ENCODE peak calls at places on chromosomes 5 and 9, in ten cellular contexts. W is G401, T is WTC11, H is ELF-1, E is HTR-8/SVneo, U is hepatic stellate cell, X is H7, D is kidney epithelial cell, B is epithelial cell of esophagus, F is skeletal muscle cell. O is an unnamed sample.

GRCh38 chr5:168328804-168329203 is 37.4 kb downstream of the WWC1 start:
- DNase-seq in U (no peak), T (peak; percentile 70), W (no peak), B (no peak), E (no peak), X (peak; percentile 72), D (no peak), H (peak; percentile 81), F (no peak), O (peak; percentile 69)

GRCh38 chr5:154631141-154631540 is 124.0 kb upstream of the LARP1 start:
- DNase-seq in E (no peak), B (no peak), U (no peak), W (no peak), D (no peak), T (no peak), X (no peak), H (no peak), F (no peak), O (no peak)

GRCh38 chr5:178515019-178515418 is 75.2 kb downstream of the COL23A1 start:
- DNase-seq in W (no peak), T (no peak), X (no peak), F (no peak), U (no peak), B (no peak), D (no peak), H (no peak), E (no peak), O (no peak)

GRCh38 chr5:35339616-35340100 is 109.4 kb upstream of the PRLR start:
- DNase-seq in W (no peak), X (no peak), D (no peak), F (no peak), E (no peak), U (no peak), B (no peak), H (no peak), T (no peak), O (no peak)

GRCh38 chr5:38556599-38557308 is at the start of gene LIFR:
- DNase-seq in E (peak; percentile 83), U (peak; percentile 72), X (peak; percentile 94), D (no peak), B (peak; percentile 75), H (peak; percentile 84), W (peak; percentile 77), T (peak; percentile 82), F (peak; percentile 41), O (peak; percentile 91)

GRCh38 chr5:155460501-155460931 is 447.0 kb downstream of the KIF4B start:
- DNase-seq in X (no peak), T (no peak), U (no peak), W (no peak), F (no peak), D (no peak), H (no peak), B (peak; percentile 4), E (no peak), O (no peak)

GRCh38 chr5:137075163-137075970 is 423.8 kb downstream of the SPOCK1 start:
- DNase-seq in F (no peak), W (peak; percentile 67), B (peak; percentile 89), E (peak; percentile 73), H (peak; percentile 87), U (peak; percentile 25), D (no peak), X (peak; percentile 91), T (peak; percentile 94), O (peak; percentile 89)

GRCh38 chr5:54324651-54325271 is 14.4 kb upstream of the ARL15 start:
- DNase-seq in D (no peak), W (no peak), T (no peak), H (no peak), E (no peak), U (no peak), B (no peak), F (no peak), X (no peak), O (no peak)

GRCh38 chr9:129895376-129896268 is 60.4 kb downstream of the USP20 start:
- DNase-seq in B (no peak), F (no peak), D (no peak), U (no peak), E (no peak), W (no peak), T (no peak), X (no peak), H (no peak), O (no peak)

GRCh38 chr5:171757853-171758535 is 27.6 kb upstream of the SMIM23 start:
- DNase-seq in X (no peak), B (peak; percentile 94), T (no peak), H (no peak), E (peak; percentile 60), D (peak; percentile 59), F (peak; percentile 83), W (no peak), U (peak; percentile 58), O (no peak)

GRCh38 chr9:138075961-138076649 is 198.5 kb downstream of the CACNA1B start:
- DNase-seq in F (no peak), H (no peak), U (no peak), E (no peak), T (no peak), B (no peak), W (no peak), D (no peak), X (peak; percentile 25), O (no peak)

GRCh38 chr9:71984388-71985069 is 73.1 kb downstream of the C9orf85 start:
- DNase-seq in F (peak; percentile 39), X (no peak), U (peak; percentile 41), T (no peak), W (no peak), D (no peak), B (peak; percentile 67), H (peak; percentile 22), E (no peak), O (peak; percentile 12)

GRCh38 chr5:121031487-121031886 is 567.4 kb downstream of the PRR16 start:
- DNase-seq in F (no peak), T (no peak), U (no peak), X (no peak), H (no peak), W (no peak), D (no peak), E (no peak), B (no peak), O (no peak)

GRCh38 chr5:6291961-6292360 is 86.4 kb downstream of the MED10 start:
- DNase-seq in U (no peak), T (no peak), E (no peak), B (peak; percentile 18), H (peak; percentile 40), D (no peak), W (no peak), X (peak; percentile 47), F (no peak), O (peak; percentile 36)

GRCh38 chr5:131821221-131821620 is 24.4 kb upstream of the FNIP1 start:
- DNase-seq in X (no peak), B (no peak), F (no peak), D (no peak), U (no peak), H (no peak), W (no peak), E (no peak), T (no peak), O (no peak)

GRCh38 chr9:79152306-79152705 is 419.5 kb upstream of the TLE4 start:
- DNase-seq in W (no peak), B (no peak), E (no peak), D (no peak), H (no peak), X (no peak), U (no peak), F (no peak), T (no peak), O (no peak)

GRCh38 chr9:71663931-71664459 is 104.3 kb downstream of the CEMIP2 start:
- DNase-seq in H (no peak), E (peak; percentile 45), B (no peak), T (no peak), D (peak; percentile 26), F (no peak), W (no peak), X (no peak), U (no peak), O (peak; percentile 15)

GRCh38 chr9:30348904-30349303 is 2035.5 kb upstream of the ACO1 start:
- DNase-seq in D (no peak), U (no peak), E (no peak), T (no peak), F (no peak), B (no peak), W (no peak), H (no peak), X (no peak), O (no peak)